ENCODE peak calls at places on chromosomes 6 and 20, in four cellular contexts. R is HCT116, A is GM23248, P is tibial nerve. Q is an unnamed sample.

GRCh38 chr6:10763006-10763405 is 15.4 kb downstream of the TMEM14B start:
- DNase-seq in A (peak; percentile 43), P (no peak), R (no peak), Q (no peak)

GRCh38 chr20:872855-873520 is 39.5 kb downstream of the FAM110A start:
- DNase-seq in R (no peak), P (no peak), A (no peak), Q (peak; percentile 43)

GRCh38 chr6:72952808-72953630 is 272.3 kb downstream of the KHDC1L start:
- DNase-seq in A (peak; percentile 52), P (no peak), R (no peak), Q (no peak)

GRCh38 chr6:90274481-90275030 is 22.1 kb downstream of the BACH2 start:
- DNase-seq in A (no peak), R (no peak), P (no peak), Q (no peak)

GRCh38 chr20:36873498-36874189 is 2.3 kb upstream of the TLDC2 start:
- DNase-seq in P (no peak), R (no peak), A (no peak), Q (no peak)

GRCh38 chr6:105363100-105363754 is 39.7 kb downstream of the PREP start:
- DNase-seq in A (peak; percentile 81), P (no peak), R (no peak), Q (no peak)

GRCh38 chr6:41191569-41191968 is 9.4 kb downstream of the TREML2 start:
- DNase-seq in R (peak; percentile 12), P (no peak), A (peak; percentile 36), Q (no peak)

GRCh38 chr6:79404677-79405076 is 132.6 kb downstream of the LCA5 start:
- DNase-seq in R (no peak), A (no peak), P (no peak), Q (no peak)

GRCh38 chr6:110813338-110813737 is 1.9 kb downstream of the CDK19 start:
- DNase-seq in A (no peak), P (no peak), R (no peak), Q (no peak)

GRCh38 chr6:170094686-170095272 is 196.1 kb downstream of the DLL1 start:
- DNase-seq in R (no peak), A (no peak), P (no peak), Q (no peak)

GRCh38 chr20:36856691-36857635 is 19.0 kb upstream of the TLDC2 start:
- DNase-seq in P (no peak), A (peak; percentile 58), R (no peak), Q (no peak)

GRCh38 chr20:44911264-44911921 is 1.5 kb downstream of the PABPC1L start:
- DNase-seq in R (peak; percentile 69), A (peak; percentile 31), P (no peak), Q (peak; percentile 72)

GRCh38 chr20:41030536-41031242 is 2.1 kb downstream of the TOP1 start:
- DNase-seq in R (no peak), A (peak; percentile 62), P (no peak), Q (no peak)

GRCh38 chr6:39849764-39850163 is 57.6 kb downstream of the DAAM2 start:
- DNase-seq in R (no peak), A (no peak), P (no peak), Q (no peak)

GRCh38 chr6:113909224-113909856 is 52.2 kb downstream of the MARCKS start:
- DNase-seq in R (peak; percentile 36), A (peak; percentile 76), P (no peak), Q (peak; percentile 50)

GRCh38 chr20:45752747-45753146 is 30.6 kb downstream of the SPINT4 start:
- DNase-seq in P (no peak), R (no peak), A (peak; percentile 45), Q (no peak)

GRCh38 chr6:6384520-6384919 is 64.1 kb upstream of the F13A1 start:
- DNase-seq in A (no peak), P (no peak), R (no peak), Q (peak; percentile 9)

GRCh38 chr6:5205877-5206840 is 54.6 kb downstream of the LYRM4 start:
- DNase-seq in R (no peak), A (peak; percentile 72), P (peak; percentile 49), Q (no peak)

GRCh38 chr20:3686867-3687321 is 5.1 kb upstream of the ADAM33 start:
- DNase-seq in A (peak; percentile 97), P (peak; percentile 76), R (no peak), Q (no peak)

GRCh38 chr20:51899674-51900073 is 97.4 kb upstream of the SALL4 start:
- DNase-seq in A (no peak), P (no peak), R (peak; percentile 16), Q (no peak)

GRCh38 chr6:89352329-89353117 is at the start of gene UBE2J1:
- DNase-seq in R (peak; percentile 57), P (peak; percentile 84), A (peak; percentile 98), Q (no peak)

GRCh38 chr6:92779758-92780157 is 639.6 kb downstream of the EPHA7 start:
- DNase-seq in P (no peak), R (no peak), A (peak; percentile 7), Q (no peak)

GRCh38 chr6:15183979-15184378 is 61.9 kb upstream of the JARID2 start:
- DNase-seq in A (no peak), R (no peak), P (no peak), Q (no peak)

GRCh38 chr6:9412951-9413559 is 977.7 kb upstream of the SLC35B3 start:
- DNase-seq in R (peak; percentile 34), P (no peak), A (peak; percentile 40), Q (peak; percentile 27)

GRCh38 chr6:56863366-56863765 is 91.5 kb upstream of the BEND6 start:
- DNase-seq in R (no peak), A (peak; percentile 74), P (no peak), Q (no peak)

GRCh38 chr20:34709836-34710567 is 5.9 kb downstream of the TP53INP2 start:
- DNase-seq in R (peak; percentile 42), A (peak; percentile 82), P (peak; percentile 45), Q (no peak)

GRCh38 chr20:11807070-11807741 is 110.5 kb upstream of the BTBD3 start:
- DNase-seq in A (peak; percentile 93), P (no peak), R (no peak), Q (no peak)

GRCh38 chr20:5041433-5041832 is 40.1 kb upstream of the SLC23A2 start:
- DNase-seq in R (no peak), A (peak; percentile 90), P (no peak), Q (no peak)

GRCh38 chr6:20367716-20368485 is 33.8 kb upstream of the E2F3 start:
- DNase-seq in R (no peak), A (peak; percentile 26), P (no peak), Q (no peak)

GRCh38 chr20:51594206-51594998 is 51.9 kb upstream of the NFATC2 start:
- DNase-seq in R (no peak), P (no peak), A (no peak), Q (no peak)

GRCh38 chr6:43771858-43772570 is 2.0 kb downstream of the VEGFA start:
- DNase-seq in P (peak; percentile 64), R (no peak), A (peak; percentile 86), Q (no peak)

GRCh38 chr20:46087161-46087560 is 2.6 kb downstream of the NCOA5 start:
- DNase-seq in R (no peak), A (peak; percentile 58), P (no peak), Q (no peak)

GRCh38 chr6:80091506-80091905 is 15.0 kb upstream of the BCKDHB start:
- DNase-seq in A (no peak), P (no peak), R (no peak), Q (no peak)

GRCh38 chr6:89843070-89843469 is 13.4 kb downstream of the CASP8AP2 start:
- DNase-seq in A (peak; percentile 67), R (no peak), P (no peak), Q (no peak)

GRCh38 chr20:50172347-50173013 is 18.1 kb upstream of the CEBPB start:
- DNase-seq in R (no peak), P (peak; percentile 73), A (peak; percentile 83), Q (peak; percentile 81)

GRCh38 chr6:145315982-145316600 is 419.2 kb downstream of the EPM2A start:
- DNase-seq in A (no peak), R (no peak), P (no peak), Q (no peak)

GRCh38 chr6:146770965-146771735 is 172.4 kb downstream of the ADGB start:
- DNase-seq in P (no peak), A (peak; percentile 26), R (no peak), Q (no peak)

GRCh38 chr6:31541059-31541657 is 645 bp downstream of the DDX39B start:
- DNase-seq in R (no peak), P (no peak), A (peak; percentile 81), Q (no peak)

GRCh38 chr6:161444464-161444863 is 170.6 kb upstream of the AGPAT4 start:
- DNase-seq in P (no peak), A (peak; percentile 75), R (no peak), Q (no peak)

GRCh38 chr20:60057866-60058807 is 99.9 kb downstream of the CDH26 start:
- DNase-seq in R (no peak), A (no peak), P (no peak), Q (no peak)

GRCh38 chr6:108941867-108942266 is 93.6 kb downstream of the ARMC2 start:
- DNase-seq in A (no peak), R (no peak), P (no peak), Q (no peak)
- H3K27ac ChIP-seq in A (no peak overlapping the region), R (no peak overlapping the region), P (no peak overlapping the region), Q (no peak overlapping the region)

GRCh38 chr20:48623906-48624265 is 203.9 kb downstream of the PREX1 start:
- DNase-seq in P (no peak), R (no peak), A (no peak), Q (no peak)
- H3K36me3 ChIP-seq in P (peaks cover 48% of the 10 kb centered on the region), R (no peaks in the 10 kb centered on the region), A (no peaks in the 10 kb centered on the region), Q (no peaks in the 10 kb centered on the region)

GRCh38 chr6:4084444-4085328 is 5.7 kb upstream of the FAM217A start:
- DNase-seq in P (no peak), A (no peak), R (no peak), Q (no peak)
- H3K4me3 ChIP-seq in P (no peak overlapping the region), A (no peak overlapping the region), R (no peak overlapping the region), Q (no peak overlapping the region)

GRCh38 chr6:3195695-3196497 is 31.6 kb downstream of the TUBB2B start:
- DNase-seq in A (peak; percentile 18), P (no peak), R (peak; percentile 19), Q (no peak)

GRCh38 chr6:3195377-3195694 is 32.1 kb downstream of the TUBB2B start:
- DNase-seq in R (no peak), P (no peak), A (no peak), Q (no peak)

GRCh38 chr6:3193102-3193837 is 34.2 kb downstream of the TUBB2B start:
- DNase-seq in P (no peak), A (no peak), R (no peak), Q (no peak)

GRCh38 chr6:3196770-3197169 is 30.7 kb downstream of the TUBB2B start:
- DNase-seq in A (no peak), P (no peak), R (no peak), Q (no peak)

DNA sequence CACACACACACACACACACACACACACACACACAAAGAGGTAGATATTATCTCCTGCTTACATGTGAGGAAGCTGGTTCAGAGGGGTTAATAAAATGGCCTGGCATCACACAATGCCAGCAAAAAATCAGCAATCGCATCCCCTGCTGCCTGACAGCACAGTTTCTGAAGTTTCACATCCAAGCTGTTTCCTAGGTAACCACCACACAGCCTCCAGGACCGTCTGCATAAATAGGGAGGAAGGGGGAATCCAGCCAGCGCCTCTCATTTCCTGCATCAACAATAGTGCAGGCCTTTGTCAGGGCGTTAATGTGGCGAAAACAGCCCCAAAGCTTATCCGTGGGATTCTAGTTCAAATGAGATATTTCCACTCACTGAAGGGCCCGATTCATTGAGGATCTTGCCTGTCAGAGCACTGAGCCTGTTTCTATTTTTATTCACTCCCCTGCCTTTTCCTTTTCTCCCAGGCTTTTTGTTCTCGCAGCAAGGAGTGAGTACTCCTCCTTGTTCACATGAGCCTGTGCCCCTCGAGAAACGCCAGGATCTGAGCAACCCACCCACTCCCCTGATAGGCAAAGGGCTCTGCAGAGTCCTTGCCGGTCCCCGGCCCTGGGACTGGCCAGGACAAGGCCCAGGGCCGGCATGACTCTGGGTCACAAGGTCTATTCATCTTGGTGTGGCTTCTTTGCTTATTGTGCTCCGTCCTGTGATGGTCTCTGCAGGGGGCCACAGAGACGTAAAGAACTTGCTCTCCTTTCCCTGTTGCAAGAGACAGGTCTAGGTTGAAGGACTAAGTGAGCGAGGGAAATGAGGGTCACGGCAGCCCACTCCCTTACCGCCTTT is 32.7 kb downstream of the TUBB2B start:
- DNase-seq in P (no peak), R (no peak), A (no peak), Q (no peak)
- H3K27ac ChIP-seq in P (peak overlapping the region; percentile 68), R (no peak overlapping the region), A (no peak overlapping the region), Q (no peak overlapping the region)

Q was measured in iPS DF 6.9.